ENCODE peak calls at places on chromosomes 4 and X, in eight cellular contexts. C is upper lobe of right lung, A is fibroblast of lung, S is SJSA1, N is H7, Q is hepatocyte, I is pancreas, X is heart left ventricle. V is an unnamed sample.

GRCh38 chrX:15128838-15129237 is 141.0 kb downstream of the ASB9 start:
- DNase-seq in A (no peak), S (no peak), X (no peak), Q (peak), C (no peak), N (no peak), I (no peak), V (no peak)

GRCh38 chr4:117654064-117654463 is 380.2 kb upstream of the NDST3 start:
- DNase-seq in Q (no peak), C (no peak), X (no peak), N (no peak), I (no peak), A (no peak), S (no peak), V (no peak)

GRCh38 chrX:8579602-8580001 is 115.0 kb downstream of the VCX3B start:
- DNase-seq in Q (no peak), C (no peak), N (no peak), X (no peak), A (no peak), S (no peak), I (no peak), V (no peak)

GRCh38 chrX:21705215-21705614 is 47.1 kb upstream of the KLHL34 start:
- DNase-seq in S (no peak), Q (no peak), A (no peak), I (no peak), N (no peak), X (no peak), C (no peak), V (no peak)

GRCh38 chr4:119314356-119314755 is 7.6 kb downstream of the FABP2 start:
- DNase-seq in N (peak), C (no peak), A (peak), S (no peak), X (no peak), I (no peak), Q (peak), V (no peak)

GRCh38 chrX:2500681-2501151 is at the start of the genes DHRSX and ZBED1:
- DNase-seq in I (peak), A (peak), C (peak), N (peak), S (no peak), X (peak), Q (peak), V (no peak)

GRCh38 chr4:90950385-90950841 is 823.2 kb downstream of the CCSER1 start:
- DNase-seq in N (no peak), A (no peak), S (no peak), Q (peak), X (no peak), I (no peak), C (no peak), V (no peak)

GRCh38 chrX:102976290-102976689 is 39.2 kb downstream of the RAB40AL start:
- DNase-seq in C (no peak), S (no peak), A (peak), Q (no peak), N (no peak), X (no peak), I (no peak), V (no peak)

GRCh38 chr4:149248191-149248590 is 567.5 kb downstream of the IQCM start:
- DNase-seq in S (no peak), I (no peak), C (no peak), Q (no peak), A (peak), X (no peak), N (no peak), V (no peak)

GRCh38 chrX:148811236-148811635 is 310.8 kb downstream of the AFF2 start:
- DNase-seq in I (no peak), N (no peak), X (no peak), S (no peak), Q (no peak), C (no peak), A (peak), V (no peak)

GRCh38 chr4:173231916-173232315 is 63.3 kb downstream of the GALNT7 start:
- DNase-seq in A (peak), Q (peak), N (no peak), I (no peak), X (no peak), S (no peak), C (no peak), V (no peak)

GRCh38 chr4:173257732-173258717 is 76.1 kb downstream of the HMGB2 start:
- DNase-seq in A (peak), C (peak), N (peak), X (peak), Q (peak), I (peak), S (peak), V (no peak)

GRCh38 chrX:138748480-138748879 is 37.0 kb upstream of the FGF13 start:
- DNase-seq in A (no peak), S (no peak), N (no peak), X (no peak), C (no peak), Q (peak), I (no peak), V (no peak)

GRCh38 chr4:113674251-113674650 is 87.3 kb downstream of the CAMK2D start:
- DNase-seq in I (no peak), C (no peak), A (no peak), S (no peak), Q (no peak), X (no peak), N (no peak), V (no peak)

GRCh38 chrX:27883468-27884092 is 75.8 kb downstream of the MAGEB10 start:
- DNase-seq in A (peak), N (peak), C (no peak), X (no peak), Q (no peak), S (no peak), I (no peak), V (no peak)

GRCh38 chrX:72381439-72382198 is 75.9 kb upstream of the CITED1 start:
- DNase-seq in X (no peak), Q (no peak), S (no peak), I (peak), N (no peak), C (no peak), A (peak), V (no peak)

GRCh38 chr4:165207431-165208321 is at the start of gene KLHL2:
- DNase-seq in N (peak), A (peak), X (peak), S (peak), Q (peak), I (peak), C (peak), V (no peak)

GRCh38 chr4:153010137-153010536 is 74.0 kb downstream of the FHDC1 start:
- DNase-seq in C (no peak), N (no peak), A (no peak), Q (no peak), I (no peak), S (no peak), X (no peak), V (no peak)

GRCh38 chr4:82594466-82594865 is 32.7 kb upstream of the TMEM150C start:
- DNase-seq in S (no peak), A (peak), N (no peak), I (no peak), C (no peak), X (no peak), Q (no peak), V (no peak)

GRCh38 chrX:77962068-77962902 is 7.2 kb downstream of the PGAM4 start:
- DNase-seq in C (no peak), X (no peak), Q (no peak), N (no peak), I (no peak), S (no peak), A (peak), V (no peak)

GRCh38 chr4:133320576-133321170 is 171.6 kb downstream of the PCDH10 start:
- DNase-seq in N (peak), S (no peak), Q (peak), X (no peak), C (no peak), I (no peak), A (peak), V (no peak)

GRCh38 chrX:119236599-119237525 is 777 bp downstream of the PGRMC1 start:
- DNase-seq in A (peak), X (no peak), Q (peak), S (peak), C (peak), N (peak), I (peak), V (no peak)

GRCh38 chr4:153181293-153182080 is 22.8 kb upstream of the TRIM2 start:
- DNase-seq in A (no peak), Q (no peak), X (no peak), C (no peak), I (no peak), N (no peak), S (peak), V (no peak)

GRCh38 chr4:83138979-83139378 is 24.4 kb upstream of the PLAC8 start:
- DNase-seq in X (no peak), N (no peak), S (no peak), Q (no peak), A (no peak), I (no peak), C (no peak), V (no peak)

GRCh38 chr4:77358315-77358928 is 201.4 kb downstream of the CCNG2 start:
- DNase-seq in S (no peak), C (no peak), I (peak), X (no peak), N (peak), A (peak), Q (peak), V (no peak)

GRCh38 chr4:155704841-155705404 is 38.3 kb downstream of the GUCY1A1 start:
- DNase-seq in X (no peak), C (no peak), I (no peak), A (no peak), N (no peak), S (no peak), Q (no peak), V (no peak)

GRCh38 chrX:134161162-134161561 is 75.8 kb upstream of the CCDC160 start:
- DNase-seq in X (no peak), A (no peak), S (no peak), C (no peak), Q (no peak), N (no peak), I (no peak), V (no peak)

GRCh38 chr4:101157415-101158135 is 189.8 kb downstream of the PPP3CA start:
- DNase-seq in N (no peak), S (no peak), X (no peak), C (no peak), A (peak), Q (no peak), I (no peak), V (no peak)
- H3K4me3 ChIP-seq in N (no peak), S (no peak), X (no peak), C (no peak), A (no peak), Q (no peak), I (no peak), V (no peak)

DNA sequence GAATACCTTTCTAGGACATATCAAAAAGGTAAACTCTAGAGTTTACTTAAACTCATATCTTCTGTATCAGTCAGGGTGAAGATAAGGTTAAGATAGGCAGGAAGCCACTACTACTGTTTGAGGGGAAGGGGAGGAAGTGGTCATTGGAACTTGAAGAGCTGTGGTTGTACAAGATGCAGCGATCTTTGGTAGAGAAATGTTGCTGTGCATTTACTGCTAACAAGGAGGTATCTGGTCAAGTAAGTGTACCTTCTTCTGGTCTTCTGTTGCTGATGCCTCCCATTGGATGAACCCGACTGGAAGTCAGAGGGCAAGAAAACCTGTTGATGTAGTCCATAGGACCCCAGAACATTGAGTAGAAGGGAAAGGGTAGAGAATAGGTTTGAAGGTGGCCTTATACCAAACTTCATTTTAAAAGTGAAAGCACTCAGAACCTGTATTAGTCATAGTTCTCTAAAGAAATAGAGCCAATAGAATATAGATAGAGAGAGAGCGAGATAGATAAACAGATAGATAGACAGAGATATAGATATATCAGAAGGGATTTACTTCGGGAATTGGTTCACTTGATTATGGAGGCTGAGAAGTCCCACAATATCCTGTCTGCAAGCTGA is 47.9 kb upstream of the TSPAN5 start:
- DNase-seq in N (no peak), I (no peak), C (no peak), X (no peak), Q (no peak), A (no peak), S (no peak), V (peak)
- H3K4me3 ChIP-seq in N (no peak), I (no peak), C (no peak), X (no peak), Q (no peak), A (no peak), S (no peak), V (no peak)

DNA sequence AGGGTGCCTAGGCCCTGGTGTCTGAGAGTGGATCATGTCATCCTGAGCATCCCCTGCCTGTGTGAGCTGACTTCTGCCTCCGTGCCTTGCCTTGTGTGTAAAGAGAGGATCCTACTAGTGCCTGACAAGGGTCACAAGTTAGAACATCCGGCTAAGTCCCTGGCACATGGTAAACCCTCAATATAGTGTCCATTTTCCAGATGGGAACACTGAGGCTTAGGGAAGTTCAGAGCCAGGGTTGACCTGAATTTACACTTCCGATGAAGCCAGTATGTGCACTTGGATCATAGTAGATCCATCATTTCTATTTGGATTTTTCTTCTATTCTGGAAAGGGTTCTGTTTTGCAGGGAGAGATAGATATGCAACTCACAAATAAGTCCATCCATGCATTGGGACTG is 12.5 kb upstream of the PSAPL1 start:
- DNase-seq in Q (no peak), S (no peak), I (no peak), C (no peak), X (no peak), A (no peak), N (no peak), V (no peak)
- H3K4me3 ChIP-seq in Q (no peak), S (no peak), I (no peak), C (no peak), X (no peak), A (no peak), N (no peak), V (no peak)

GRCh38 chr4:122689972-122690371 is 42.5 kb upstream of the BBS12 start:
- DNase-seq in S (no peak), C (no peak), N (no peak), X (no peak), I (no peak), Q (no peak), A (no peak), V (no peak)

GRCh38 chr4:122687450-122688121 is 44.9 kb upstream of the BBS12 start:
- DNase-seq in A (no peak), N (no peak), S (no peak), X (no peak), Q (no peak), I (no peak), C (no peak), V (peak)

GRCh38 chr4:122691988-122692387 is 40.5 kb upstream of the BBS12 start:
- DNase-seq in Q (no peak), S (no peak), X (no peak), I (no peak), A (no peak), N (no peak), C (no peak), V (no peak)

GRCh38 chr4:122686709-122687108 is 45.8 kb upstream of the BBS12 start:
- DNase-seq in I (no peak), C (no peak), A (no peak), S (no peak), X (no peak), Q (no peak), N (no peak), V (no peak)

DNA sequence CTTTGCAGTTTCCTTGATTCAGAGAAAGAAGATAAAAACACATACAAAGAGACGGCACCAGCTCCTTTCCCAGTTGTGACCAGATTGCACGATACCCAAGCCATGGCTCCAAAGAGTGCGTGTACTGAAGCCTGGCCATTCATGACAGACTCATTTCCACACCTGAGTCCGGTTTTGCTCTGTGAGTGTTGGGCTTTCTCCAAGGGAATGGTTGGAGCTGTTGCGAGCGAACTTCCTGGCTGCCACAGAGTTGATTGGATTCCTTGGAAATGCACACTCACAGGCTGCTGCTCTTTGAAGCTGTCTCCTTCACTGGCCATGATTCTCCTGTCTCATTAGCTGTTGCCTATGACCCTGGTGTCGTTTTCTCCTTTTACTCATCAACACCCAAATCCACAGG is 44.0 kb upstream of the BBS12 start:
- DNase-seq in A (peak), X (no peak), Q (no peak), N (no peak), I (no peak), S (no peak), C (no peak), V (no peak)
- H3K4me3 ChIP-seq in A (no peak), X (peak), Q (no peak), N (no peak), I (no peak), S (no peak), C (peak), V (peak)

DNA sequence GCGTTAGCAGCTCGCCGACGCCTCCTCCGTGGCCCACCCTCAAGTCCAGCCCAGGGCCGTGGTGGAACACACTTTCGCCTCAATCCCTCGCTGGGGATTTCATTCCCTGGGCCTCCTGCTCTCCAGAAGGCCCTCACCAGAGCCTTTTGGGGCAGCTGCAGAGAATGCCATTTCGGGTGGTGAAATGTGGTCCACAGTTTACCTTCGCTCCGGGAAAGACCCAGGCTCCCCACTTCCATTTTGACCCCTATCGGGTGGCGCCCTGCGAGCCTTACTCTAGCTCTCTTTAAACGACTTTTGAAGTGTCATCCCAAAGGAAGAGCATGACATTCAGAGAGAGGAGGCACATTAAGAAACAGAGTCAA is 496 bp downstream of the SH2D1A start:
- DNase-seq in N (no peak), A (no peak), C (no peak), X (no peak), I (no peak), Q (no peak), S (no peak), V (no peak)
- H3K4me3 ChIP-seq in N (no peak), A (no peak), C (peak), X (no peak), I (no peak), Q (no peak), S (no peak), V (no peak)